ENCODE peak calls at places on chromosomes 12 and 14, in five cellular contexts. K, U, Q, R and V are unnamed samples.

GRCh38 chr12:48002773-48003218 is 1.5 kb downstream of the COL2A1 start:
- DNase-seq in K (no peak), U (no peak), Q (peak; percentile 25), R (no peak), V (no peak)

GRCh38 chr12:119208626-119209061 is 29.9 kb downstream of the HSPB8 start:
- DNase-seq in K (peak; percentile 34), U (peak; percentile 17), Q (peak; percentile 58), R (peak; percentile 54), V (no peak)

GRCh38 chr12:124024263-124024678 is 51.3 kb downstream of the ZNF664 start:
- DNase-seq in K (no peak), U (no peak), Q (no peak), R (no peak), V (no peak)

GRCh38 chr12:53989227-53990113 is 4.5 kb downstream of the HOXC10 start:
- DNase-seq in K (no peak), U (no peak), Q (peak; percentile 61), R (no peak), V (no peak)

GRCh38 chr12:84701966-84702365 is 210.6 kb downstream of the SLC6A15 start:
- DNase-seq in K (peak; percentile 7), U (no peak), Q (peak; percentile 16), R (no peak), V (no peak)

GRCh38 chr14:72715910-72716268 is 178.0 kb downstream of the DPF3 start:
- DNase-seq in K (no peak), U (no peak), Q (peak; percentile 27), R (no peak), V (no peak)

GRCh38 chr12:40152783-40153383 is 47.0 kb upstream of the SLC2A13 start:
- DNase-seq in K (peak; percentile 51), U (peak; percentile 41), Q (peak; percentile 50), R (no peak), V (no peak)

GRCh38 chr12:13124661-13125505 is 21.4 kb upstream of the GSG1 start:
- DNase-seq in K (peak; percentile 66), U (no peak), Q (peak; percentile 34), R (no peak), V (peak; percentile 38)

GRCh38 chr12:27906658-27907473 is 65.7 kb downstream of the PTHLH start:
- DNase-seq in K (no peak), U (no peak), Q (peak; percentile 74), R (no peak), V (no peak)

GRCh38 chr12:124904306-124905098 is 9.9 kb downstream of the UBC start:
- DNase-seq in K (peak; percentile 94), U (peak; percentile 71), Q (peak; percentile 93), R (peak; percentile 81), V (no peak)

GRCh38 chr12:94111290-94111689 is 37.1 kb upstream of the PLXNC1 start:
- DNase-seq in K (no peak), U (no peak), Q (no peak), R (no peak), V (no peak)

GRCh38 chr14:55739967-55740707 is 160.1 kb downstream of the KTN1 start:
- DNase-seq in K (no peak), U (no peak), Q (no peak), R (no peak), V (no peak)

GRCh38 chr12:101108130-101108529 is 101.9 kb downstream of the SLC5A8 start:
- DNase-seq in K (no peak), U (no peak), Q (no peak), R (no peak), V (no peak)

GRCh38 chr12:113747048-113747447 is 219.1 kb downstream of the RBM19 start:
- DNase-seq in K (no peak), U (no peak), Q (peak; percentile 4), R (no peak), V (no peak)

GRCh38 chr12:12441891-12442461 is 85.1 kb downstream of the BORCS5 start:
- DNase-seq in K (peak; percentile 54), U (no peak), Q (no peak), R (no peak), V (no peak)

GRCh38 chr14:93430319-93430801 is 379 bp upstream of the UNC79 start:
- DNase-seq in K (no peak), U (peak; percentile 59), Q (no peak), R (no peak), V (no peak)

GRCh38 chr14:83470466-83470865 is 1936.8 kb upstream of the SEL1L start:
- DNase-seq in K (no peak), U (no peak), Q (peak; percentile 30), R (no peak), V (no peak)

GRCh38 chr12:47155457-47156166 is 75.9 kb upstream of the AMIGO2 start:
- DNase-seq in K (peak; percentile 43), U (no peak), Q (peak; percentile 25), R (no peak), V (no peak)

GRCh38 chr14:79420725-79421124 is 790.6 kb downstream of the DIO2 start:
- DNase-seq in K (no peak), U (no peak), Q (no peak), R (no peak), V (no peak)

GRCh38 chr14:62117718-62118164 is 355.5 kb downstream of the SNAPC1 start:
- DNase-seq in K (no peak), U (no peak), Q (peak; percentile 7), R (no peak), V (no peak)

GRCh38 chr14:62123959-62124358 is 361.7 kb downstream of the SNAPC1 start:
- DNase-seq in K (no peak), U (no peak), Q (no peak), R (no peak), V (no peak)

GRCh38 chr14:62117010-62117717 is 354.9 kb downstream of the SNAPC1 start:
- DNase-seq in K (peak; percentile 87), U (peak; percentile 57), Q (peak; percentile 74), R (peak; percentile 52), V (peak; percentile 56)

GRCh38 chr14:62118461-62118860 is 356.2 kb downstream of the SNAPC1 start:
- DNase-seq in K (no peak), U (no peak), Q (no peak), R (no peak), V (no peak)

GRCh38 chr14:62118871-62119270 is 356.7 kb downstream of the SNAPC1 start:
- DNase-seq in K (no peak), U (no peak), Q (no peak), R (no peak), V (no peak)
- H3K27me3 ChIP-seq in K (peaks cover 6% of the 10 kb centered on the region), U (no peaks in the 10 kb centered on the region), Q (peaks cover 21% of the 10 kb centered on the region), R (peaks cover 3% of the 10 kb centered on the region), V (peaks cover 22% of the 10 kb centered on the region)

GRCh38 chr12:2307550-2307949 is 254.8 kb downstream of the CACNA1C start:
- DNase-seq in K (no peak), U (no peak), Q (no peak), R (no peak), V (no peak)

GRCh38 chr12:2311001-2311778 is 258.4 kb downstream of the CACNA1C start:
- DNase-seq in K (no peak), U (no peak), Q (peak; percentile 67), R (no peak), V (no peak)

GRCh38 chr12:2314492-2314891 is 261.7 kb downstream of the CACNA1C start:
- DNase-seq in K (no peak), U (no peak), Q (no peak), R (no peak), V (no peak)

GRCh38 chr12:2309647-2310046 is 256.9 kb downstream of the CACNA1C start:
- DNase-seq in K (no peak), U (no peak), Q (no peak), R (no peak), V (no peak)

GRCh38 chr12:2312156-2312555 is 259.4 kb downstream of the CACNA1C start:
- DNase-seq in K (no peak), U (no peak), Q (no peak), R (no peak), V (no peak)
- H3K27me3 ChIP-seq in K (no peaks in the 10 kb centered on the region), U (no peaks in the 10 kb centered on the region), Q (no peaks in the 10 kb centered on the region), R (no peaks in the 10 kb centered on the region), V (no peaks in the 10 kb centered on the region)

GRCh38 chr12:110170535-110171185 is 46.5 kb downstream of the IFT81 start:
- DNase-seq in K (no peak), U (no peak), Q (no peak), R (no peak), V (no peak)
- H3K27me3 ChIP-seq in K (no peaks in the 10 kb centered on the region), U (no peaks in the 10 kb centered on the region), Q (no peaks in the 10 kb centered on the region), R (no peaks in the 10 kb centered on the region), V (no peaks in the 10 kb centered on the region)

DNA sequence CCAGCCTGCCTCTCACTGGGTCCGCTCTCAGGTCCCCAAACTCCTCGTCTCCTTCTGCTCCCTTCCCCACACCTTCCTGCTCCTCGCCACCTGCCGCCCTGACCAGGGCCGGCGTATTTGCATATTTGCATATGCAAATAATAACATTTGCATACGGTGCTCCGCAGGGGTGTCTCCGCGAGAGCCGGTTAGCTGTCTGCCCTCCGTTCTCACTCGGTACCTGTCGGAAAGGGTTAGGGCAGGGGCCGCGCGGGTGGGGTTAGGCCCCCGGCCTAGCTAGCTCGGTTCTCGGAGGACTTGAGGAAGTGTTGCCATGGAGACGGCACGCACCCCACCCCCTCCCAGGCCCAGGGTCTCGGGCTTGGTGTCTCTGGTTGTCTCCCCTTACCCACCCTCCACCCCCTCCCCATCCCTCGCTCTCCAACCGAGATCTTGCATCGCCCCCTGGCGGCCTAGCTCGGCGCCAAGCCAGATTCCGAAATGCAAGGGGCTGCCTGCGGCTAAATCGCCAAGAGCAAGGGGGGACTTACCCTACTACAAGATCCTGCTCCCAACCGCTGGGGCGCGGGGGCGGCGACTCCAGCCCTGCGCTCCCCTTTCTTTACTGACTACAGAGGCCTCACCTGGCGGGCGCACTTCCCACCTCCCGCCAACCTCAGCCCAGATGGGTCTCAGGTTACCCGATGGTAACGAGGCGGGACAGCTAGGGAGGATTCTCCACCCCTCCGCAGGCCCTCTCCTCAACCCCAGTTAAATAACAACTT is 8.1 kb downstream of the STAC3 start:
- DNase-seq in K (no peak), U (peak; percentile 59), Q (peak; percentile 43), R (no peak), V (no peak)
- H3K27me3 ChIP-seq in K (peaks cover 20% of the 10 kb centered on the region), U (no peaks in the 10 kb centered on the region), Q (peaks cover 16% of the 10 kb centered on the region), R (peaks cover 3% of the 10 kb centered on the region), V (peaks cover 64% of the 10 kb centered on the region)

GRCh38 chr12:7346571-7347225 is 42.8 kb downstream of the ACSM4 start:
- DNase-seq in K (no peak), U (no peak), Q (no peak), R (no peak), V (no peak)

GRCh38 chr12:7349418-7349817 is 45.5 kb downstream of the ACSM4 start:
- DNase-seq in K (no peak), U (no peak), Q (no peak), R (no peak), V (no peak)

GRCh38 chr12:7354521-7354920 is 50.6 kb downstream of the ACSM4 start:
- DNase-seq in K (peak; percentile 20), U (no peak), Q (no peak), R (no peak), V (no peak)

GRCh38 chr12:7352661-7353060 is 48.8 kb downstream of the ACSM4 start:
- DNase-seq in K (no peak), U (no peak), Q (no peak), R (no peak), V (no peak)

DNA sequence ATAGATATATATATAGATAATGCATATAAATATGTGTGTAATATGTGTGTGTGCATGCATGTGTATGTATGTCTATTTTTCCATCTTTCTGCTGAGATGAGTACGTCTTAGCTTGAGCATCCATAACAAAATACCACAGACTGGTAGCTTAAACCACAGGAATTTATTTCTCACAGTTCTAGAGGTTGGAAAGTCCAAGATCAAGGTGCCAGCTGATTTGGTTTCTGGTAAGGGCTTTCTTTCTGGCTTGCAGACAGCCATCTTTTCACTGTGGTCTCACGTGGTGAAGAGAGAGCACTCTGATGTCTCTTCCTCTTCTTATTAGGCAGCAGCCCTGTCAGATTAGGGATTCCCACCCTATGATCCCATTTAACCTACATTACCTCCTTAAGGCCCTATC is 47.3 kb downstream of the ACSM4 start:
- DNase-seq in K (no peak), U (no peak), Q (no peak), R (no peak), V (no peak)
- H3K27me3 ChIP-seq in K (no peaks in the 10 kb centered on the region), U (no peaks in the 10 kb centered on the region), Q (no peaks in the 10 kb centered on the region), R (no peaks in the 10 kb centered on the region), V (no peaks in the 10 kb centered on the region)